ENCODE peak calls at places on chromosome 10, in ten cellular contexts. S is pancreas, D is brain microvascular endothelial cell, F is neural crest cell, Q is lower lobe of right lung, G is cardiac fibroblast, E is left lung, O is left ventricle myocardium inferior, C is WTC11, Y is heart right ventricle. K is an unnamed sample.

GRCh38 chr10:77287647-77288120 is 349.9 kb downstream of the KCNMA1 start:
- DNase-seq in F (no peak), D (no peak), Y (peak; percentile 5), S (no peak), C (no peak), E (no peak), Q (no peak), G (peak; percentile 19), O (no peak), K (no peak)

GRCh38 chr10:120209124-120209523 is 247.9 kb upstream of the PLPP4 start:
- DNase-seq in Y (no peak), G (no peak), E (no peak), Q (no peak), D (no peak), O (no peak), C (no peak), S (no peak), F (no peak), K (no peak)

GRCh38 chr10:12995425-12995861 is 6.1 kb downstream of the CCDC3 start:
- DNase-seq in S (no peak), C (no peak), G (no peak), Y (no peak), F (no peak), E (no peak), D (no peak), O (no peak), Q (no peak), K (no peak)

GRCh38 chr10:79313911-79314439 is 33.3 kb upstream of the PPIF start:
- DNase-seq in E (peak; percentile 31), D (no peak), Q (peak; percentile 46), G (no peak), Y (no peak), F (no peak), S (no peak), C (no peak), O (no peak), K (no peak)

GRCh38 chr10:10520391-10521385 is 497.0 kb upstream of the CELF2 start:
- DNase-seq in Q (no peak), O (no peak), G (no peak), S (no peak), F (no peak), D (no peak), E (no peak), Y (no peak), C (no peak), K (no peak)

GRCh38 chr10:69733791-69734261 is 67.9 kb upstream of the COL13A1 start:
- DNase-seq in G (peak; percentile 58), C (no peak), E (no peak), D (peak; percentile 86), Q (no peak), S (no peak), O (no peak), Y (no peak), F (no peak), K (no peak)

GRCh38 chr10:114550756-114551290 is 107.3 kb downstream of the ABLIM1 start:
- DNase-seq in Y (no peak), O (no peak), D (no peak), E (no peak), F (no peak), G (peak; percentile 62), C (no peak), Q (no peak), S (no peak), K (no peak)

GRCh38 chr10:65194555-65194954 is 1673.4 kb downstream of the REEP3 start:
- DNase-seq in Y (no peak), O (no peak), D (peak; percentile 1), Q (no peak), F (no peak), S (no peak), E (no peak), C (no peak), G (peak; percentile 3), K (no peak)

GRCh38 chr10:119802068-119802538 is 70.5 kb downstream of the MCMBP start:
- DNase-seq in D (no peak), E (no peak), F (no peak), S (no peak), O (no peak), G (no peak), C (no peak), Y (no peak), Q (no peak), K (no peak)

GRCh38 chr10:17206210-17206709 is 4.8 kb upstream of the TRDMT1 start:
- DNase-seq in G (peak; percentile 55), O (no peak), D (peak; percentile 92), S (no peak), F (no peak), C (no peak), Q (no peak), E (no peak), Y (no peak), K (no peak)

GRCh38 chr10:80204801-80205477 is 398 bp downstream of the ANXA11 start:
- DNase-seq in E (peak; percentile 51), F (peak; percentile 11), G (peak; percentile 51), D (no peak), C (no peak), S (peak; percentile 83), O (peak; percentile 50), Q (peak; percentile 71), Y (no peak), K (no peak)

GRCh38 chr10:126012485-126012884 is 116.1 kb downstream of the FANK1 start:
- DNase-seq in Q (no peak), O (no peak), G (peak; percentile 17), D (peak; percentile 36), F (no peak), E (no peak), S (no peak), C (no peak), Y (no peak), K (no peak)

GRCh38 chr10:86899128-86899527 is 58.3 kb downstream of the MMRN2 start:
- DNase-seq in D (no peak), C (peak; percentile 39), F (no peak), Q (no peak), S (no peak), G (no peak), E (no peak), Y (no peak), O (no peak), K (no peak)

GRCh38 chr10:34670101-34670500 is 145.0 kb downstream of the PARD3 start:
- DNase-seq in S (no peak), G (no peak), C (no peak), Q (no peak), Y (no peak), F (no peak), D (no peak), E (no peak), O (no peak), K (no peak)

GRCh38 chr10:113441220-113441619 is 111.6 kb upstream of the HABP2 start:
- DNase-seq in G (no peak), O (no peak), E (no peak), D (no peak), F (no peak), S (no peak), C (no peak), Q (no peak), Y (no peak), K (no peak)

GRCh38 chr10:22550732-22551131 is 163.6 kb downstream of the PIP4K2A start:
- DNase-seq in Q (peak; percentile 57), G (peak; percentile 44), O (peak; percentile 44), Y (peak; percentile 29), D (peak; percentile 26), S (peak; percentile 68), E (peak; percentile 38), C (peak; percentile 83), F (peak; percentile 47), K (no peak)

GRCh38 chr10:129104266-129105045 is 362.6 kb upstream of the MGMT start:
- DNase-seq in Y (no peak), D (peak; percentile 25), S (no peak), Q (no peak), G (no peak), F (no peak), C (no peak), O (no peak), E (no peak), K (no peak)

GRCh38 chr10:65570143-65571010 is 1355.5 kb upstream of the LRRTM3 start:
- DNase-seq in F (peak; percentile 3), E (peak; percentile 35), G (peak; percentile 60), S (peak; percentile 65), O (peak; percentile 31), Q (peak; percentile 53), Y (peak; percentile 41), C (peak; percentile 71), D (peak; percentile 29), K (no peak)

DNA sequence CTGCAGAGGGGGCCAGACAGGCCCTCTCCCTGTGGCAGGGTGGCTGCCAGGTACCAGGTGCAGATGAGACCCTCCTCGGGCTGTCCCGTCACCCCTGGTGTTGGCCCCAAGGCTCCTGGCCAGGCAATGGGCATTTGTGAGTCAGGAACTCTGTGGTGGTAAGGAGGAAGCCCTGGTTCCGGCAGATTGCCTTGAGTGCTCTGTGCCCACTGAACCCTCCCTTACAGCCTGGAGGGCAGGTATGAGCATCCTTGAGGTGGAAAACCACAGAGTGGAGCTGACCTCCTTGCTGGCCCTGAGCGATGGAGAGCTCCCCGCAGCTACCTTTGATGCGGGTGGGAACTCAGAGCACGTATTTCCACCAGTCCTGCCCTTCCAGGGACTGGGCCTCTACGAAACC is 2.0 kb downstream of the PAOX start:
- DNase-seq in S (no peak), G (no peak), F (no peak), E (no peak), O (no peak), Y (no peak), Q (peak; percentile 43), C (no peak), D (no peak), K (no peak)
- TF ChIP-seq CTCF in S (no peak), G (no peak), F (no peak), E (no peak), O (no peak), Y (no peak), Q (no peak), C (no peak), D (no peak), K (no peak)

GRCh38 chr10:62248465-62248864 is 20.2 kb downstream of the RTKN2 start:
- DNase-seq in D (no peak), Q (no peak), Y (no peak), G (peak; percentile 55), S (no peak), O (no peak), C (no peak), E (no peak), F (no peak), K (no peak)
- TF ChIP-seq CTCF in D (peak; percentile 40), Q (peak; percentile 6), Y (no peak), G (peak; percentile 27), S (no peak), O (no peak), C (no peak), E (no peak), F (peak; percentile 47), K (peak; percentile 4)

DNA sequence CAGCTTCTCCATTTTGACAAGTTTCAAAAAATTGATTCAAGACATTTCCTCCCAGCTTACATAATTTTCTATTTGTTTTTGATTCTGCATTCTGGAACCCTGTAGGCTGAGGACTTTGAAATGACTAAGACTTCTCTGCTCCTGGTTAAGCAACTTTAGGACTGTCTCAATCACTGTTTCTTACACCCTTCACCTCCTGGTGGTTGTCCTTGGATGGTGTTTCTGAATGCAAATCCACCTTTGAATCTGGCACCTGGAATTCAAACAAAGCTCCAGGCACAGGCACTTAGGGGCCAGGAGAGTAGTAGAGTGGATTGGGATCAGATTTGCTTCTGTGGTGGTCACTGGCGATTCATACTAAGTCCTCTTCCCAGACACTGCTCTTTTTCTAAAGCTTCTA is 595.5 kb downstream of the LRMDA start:
- DNase-seq in S (no peak), E (no peak), G (no peak), C (no peak), F (no peak), Q (no peak), Y (no peak), D (no peak), O (no peak), K (no peak)
- TF ChIP-seq CTCF in S (no peak), E (no peak), G (peak; percentile 12), C (no peak), F (peak; percentile 38), Q (no peak), Y (no peak), D (peak; percentile 23), O (no peak), K (no peak)

GRCh38 chr10:102713483-102713813 is 749 bp downstream of the ARL3 start:
- DNase-seq in E (no peak), Q (no peak), C (no peak), Y (no peak), F (no peak), S (no peak), G (no peak), D (no peak), O (no peak), K (no peak)
- TF ChIP-seq CTCF in E (no peak), Q (no peak), C (no peak), Y (no peak), F (no peak), S (no peak), G (peak; percentile 68), D (no peak), O (no peak), K (no peak)

K was measured in D721Med.